ENCODE peak calls at places on chromosomes 6 and 20, in nine cellular contexts. L is T-helper 2 cell; X is NCI-H510A treated with DMSO at 0.1 percent for 48 hours; Y is lower lobe of right lung; V is glomerular endothelial cell; O is stimulated activated CD8-positive, alpha-beta memory T cell treated with anti-CD3 and anti-CD28 coated beads, Interleukin-2, amount 100 ng/mL, for 1 hour; N is amniotic epithelial cell; H is effector memory CD8-positive, alpha-beta T cell; D is upper lobe of right lung. U is an unnamed sample.

GRCh38 chr6:169890901-169891300 is 139.5 kb downstream of the ERMARD start:
- DNase-seq in Y (no peak), L (no peak), D (no peak), X (no peak), V (no peak), N (no peak), O (no peak), H (no peak), U (no peak)

GRCh38 chr20:63682384-63683139 is 13.9 kb upstream of the TNFRSF6B start:
- DNase-seq in D (peak; percentile 80), N (peak; percentile 99), H (no peak), V (peak; percentile 96), X (no peak), L (no peak), O (no peak), Y (no peak), U (peak; percentile 92)

GRCh38 chr6:117919775-117920492 is 12.9 kb downstream of the SLC35F1 start:
- DNase-seq in X (peak; percentile 4), H (no peak), D (peak; percentile 69), Y (peak; percentile 50), O (no peak), V (no peak), L (no peak), N (no peak), U (no peak)

GRCh38 chr6:40983752-40984151 is 55.3 kb downstream of the UNC5CL start:
- DNase-seq in Y (no peak), D (no peak), N (no peak), V (no peak), H (no peak), O (no peak), L (no peak), X (no peak), U (no peak)

GRCh38 chr6:129206761-129207330 is 323.9 kb downstream of the LAMA2 start:
- DNase-seq in D (no peak), V (no peak), N (no peak), Y (no peak), O (no peak), X (peak; percentile 64), L (no peak), H (no peak), U (no peak)

GRCh38 chr20:50138120-50138478 is 15.4 kb downstream of the PEDS1 start:
- DNase-seq in N (no peak), D (no peak), L (no peak), X (no peak), V (no peak), H (no peak), O (no peak), Y (no peak), U (no peak)

GRCh38 chr6:84739866-84740208 is 24.6 kb downstream of the TBX18 start:
- DNase-seq in O (no peak), V (no peak), D (no peak), H (no peak), N (no peak), X (no peak), L (no peak), Y (no peak), U (peak; percentile 48)

GRCh38 chr6:48826318-48826595 is 636.8 kb downstream of the MMUT start:
- DNase-seq in H (no peak), N (peak; percentile 71), O (no peak), V (no peak), L (no peak), Y (no peak), D (no peak), X (no peak), U (no peak)

GRCh38 chr6:149013932-149014331 is 267.1 kb downstream of the UST start:
- DNase-seq in O (no peak), D (no peak), X (no peak), V (no peak), H (no peak), N (no peak), L (no peak), Y (no peak), U (no peak)

GRCh38 chr20:25540273-25540672 is 45.1 kb downstream of the NINL start:
- DNase-seq in L (no peak), X (no peak), V (no peak), N (no peak), H (no peak), O (no peak), Y (no peak), D (no peak), U (no peak)

GRCh38 chr6:110822248-110822647 is 7.0 kb upstream of the CDK19 start:
- DNase-seq in N (no peak), O (no peak), X (no peak), V (no peak), L (no peak), D (no peak), Y (no peak), H (no peak), U (peak; percentile 18)

GRCh38 chr6:128508588-128509296 is 11.7 kb downstream of the PTPRK start:
- DNase-seq in L (no peak), X (no peak), N (peak; percentile 93), D (no peak), Y (no peak), H (no peak), V (no peak), O (no peak), U (peak; percentile 95)

U was measured in choroid plexus epithelial cell.